ENCODE peak calls at places on chromosome 14, in four cellular contexts. Y, Q, H and F are unnamed samples. For H3K9me3 and H3K36me3, the result is how much of the 10 kb centered on the place peaks cover.

GRCh38 chr14:51869426-51870113 is 9.2 kb downstream of the GNG2 start:
- DNase-seq in Y (no peak), Q (peak), H (no peak), F (peak)

GRCh38 chr14:73774244-73774575 is 60.0 kb upstream of the PNMA1 start:
- DNase-seq in Y (no peak), H (no peak), Q (no peak), F (no peak)

GRCh38 chr14:51139221-51139681 is 44.3 kb upstream of the TRIM9 start:
- DNase-seq in Q (no peak), H (no peak), Y (no peak), F (no peak)

GRCh38 chr14:47917344-47917954 is 242.0 kb upstream of the MDGA2 start:
- DNase-seq in Q (no peak), H (no peak), Y (no peak), F (no peak)

GRCh38 chr14:26589998-26590397 is 7.8 kb downstream of the NOVA1 start:
- DNase-seq in Y (no peak), Q (no peak), H (no peak), F (no peak)

GRCh38 chr14:102749833-102750775 is 27.1 kb upstream of the TRAF3 start:
- DNase-seq in Q (no peak), Y (no peak), H (no peak), F (no peak)

GRCh38 chr14:84181072-84181471 is 1348.9 kb upstream of the FLRT2 start:
- DNase-seq in Y (no peak), H (no peak), Q (no peak), F (no peak)

GRCh38 chr14:96084796-96085195 is 45.6 kb downstream of the C14orf132 start:
- DNase-seq in H (no peak), Y (no peak), Q (no peak), F (no peak)

GRCh38 chr14:99325016-99325415 is 53.0 kb upstream of the BCL11B start:
- DNase-seq in H (no peak), Q (no peak), Y (no peak), F (no peak)

GRCh38 chr14:49919825-49920224 is 26.9 kb downstream of the ARF6 start:
- DNase-seq in Y (no peak), H (no peak), Q (no peak), F (no peak)

GRCh38 chr14:32078794-32079663 is 1.9 kb downstream of the ARHGAP5 start:
- DNase-seq in Y (no peak), H (no peak), Q (no peak), F (no peak)

GRCh38 chr14:69696633-69697557 is 70.0 kb upstream of the SRSF5 start:
- DNase-seq in Y (no peak), Q (no peak), H (no peak), F (no peak)

GRCh38 chr14:31819281-31819680 is 257.8 kb upstream of the ARHGAP5 start:
- DNase-seq in Y (no peak), Q (no peak), H (no peak), F (no peak)

GRCh38 chr14:62162998-62163589 is 400.9 kb downstream of the SNAPC1 start:
- DNase-seq in Q (no peak), H (no peak), Y (no peak), F (no peak)

GRCh38 chr14:95157987-95158712 is 821 bp upstream of the DICER1 start:
- DNase-seq in H (no peak), Q (no peak), Y (no peak), F (no peak)

GRCh38 chr14:99522457-99522891 is 41.3 kb downstream of the CCNK start:
- DNase-seq in H (peak), Q (no peak), Y (no peak), F (no peak)

GRCh38 chr14:58637391-58638230 is at the start of gene DACT1:
- DNase-seq in H (peak), Y (peak), Q (peak), F (peak)

GRCh38 chr14:101707285-101707842 is 54.1 kb upstream of the PPP2R5C start:
- DNase-seq in Q (peak), Y (no peak), H (no peak), F (no peak)

GRCh38 chr14:95070748-95071435 is 86.4 kb downstream of the DICER1 start:
- DNase-seq in Y (no peak), H (no peak), Q (no peak), F (no peak)

GRCh38 chr14:50677527-50678063 is 9.5 kb upstream of the SAV1 start:
- DNase-seq in H (no peak), Q (no peak), Y (no peak), F (no peak)

GRCh38 chr14:21382886-21383847 is 652 bp downstream of the SUPT16H start:
- DNase-seq in Y (peak), H (peak), Q (peak), F (peak)

GRCh38 chr14:43001729-43002128 is 1395.1 kb downstream of the LRFN5 start:
- DNase-seq in Y (no peak), Q (no peak), H (no peak), F (no peak)

GRCh38 chr14:43005807-43006206 is 1399.1 kb downstream of the LRFN5 start:
- DNase-seq in H (no peak), Y (no peak), Q (no peak), F (no peak)

GRCh38 chr14:43003845-43004244 is 1397.2 kb downstream of the LRFN5 start:
- DNase-seq in H (no peak), Y (no peak), Q (no peak), F (no peak)
- H3K9me3 ChIP-seq in H (under half), Y (under half), Q (under half), F (under half)

GRCh38 chr14:71730471-71730870 is 201.8 kb upstream of the RGS6 start:
- DNase-seq in Q (no peak), H (no peak), Y (no peak), F (no peak)
- H3K36me3 ChIP-seq in Q (under half), H (half or more), Y (half or more), F (under half)

GRCh38 chr14:106166650-106167204 is 640.3 kb downstream of the TMEM121 start:
- DNase-seq in Y (no peak), Q (no peak), H (no peak), F (no peak)
- H3K9me3 ChIP-seq in Y (under half), Q (under half), H (under half), F (under half)

DNA sequence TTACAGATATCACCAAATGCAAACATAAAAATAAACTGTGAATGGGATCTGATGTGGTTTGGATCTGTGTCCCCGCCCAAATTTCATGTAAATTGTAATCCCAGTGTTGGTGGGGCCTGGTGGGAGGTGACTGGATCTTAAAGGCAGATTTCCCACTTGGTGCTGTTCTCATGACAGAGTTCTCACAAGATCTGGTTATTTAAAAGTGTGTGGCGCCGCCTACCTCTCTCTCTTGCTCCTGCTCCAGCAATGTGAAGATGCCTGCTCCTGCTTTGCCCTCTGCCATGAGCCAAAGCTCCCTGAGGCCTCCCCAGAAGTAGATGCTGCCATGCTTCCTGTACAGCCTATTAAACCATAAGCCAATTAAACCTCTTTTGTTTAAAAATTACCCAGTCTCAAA is 47.8 kb downstream of the SLC25A21 start:
- DNase-seq in Y (no peak), H (no peak), Q (no peak), F (no peak)
- H3K36me3 ChIP-seq in Y (under half), H (under half), Q (under half), F (under half)

DNA sequence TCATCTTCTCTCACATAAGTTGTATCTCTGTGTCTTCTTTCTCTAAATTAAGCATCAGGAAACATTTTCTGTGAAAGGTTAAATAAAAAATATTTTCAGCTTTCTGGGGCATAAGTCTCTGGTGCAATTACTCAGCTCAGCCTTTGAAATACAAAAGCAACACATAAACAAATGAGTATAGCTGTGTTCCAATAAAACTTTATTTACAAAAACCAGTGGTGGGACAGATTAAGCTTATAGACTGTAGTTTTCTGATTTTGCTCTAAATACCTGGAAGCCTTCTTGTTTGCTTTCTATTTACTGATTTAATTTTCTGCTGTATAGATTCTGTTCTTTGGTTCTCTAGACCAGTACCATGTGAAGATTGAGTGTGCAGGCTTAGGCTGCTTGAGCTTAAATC is 655.1 kb downstream of the VRK1 start:
- DNase-seq in Q (no peak), Y (no peak), H (no peak), F (no peak)
- H3K9me3 ChIP-seq in Q (under half), Y (under half), H (under half), F (under half)

DNA sequence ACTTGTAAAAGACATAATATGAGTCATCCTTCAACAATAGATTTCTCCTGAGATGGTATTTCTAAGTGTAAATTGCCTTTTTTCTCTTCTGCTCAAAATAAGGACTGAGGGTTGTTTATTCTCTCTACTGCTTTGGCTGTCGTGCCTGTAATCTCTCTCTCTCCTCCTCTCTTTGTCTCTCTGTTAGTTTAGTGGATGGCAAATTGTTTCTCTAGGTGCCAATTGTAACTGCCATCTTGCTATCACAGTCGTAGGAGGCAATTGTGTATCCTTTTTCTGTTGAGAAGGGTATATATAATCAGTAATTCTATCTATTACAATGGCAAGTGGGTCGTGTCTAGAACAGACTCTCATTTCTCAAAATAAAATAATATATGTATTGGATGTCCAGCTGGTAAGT is 545.0 kb upstream of the FBXO33 start:
- DNase-seq in Q (no peak), Y (no peak), H (no peak), F (no peak)
- H3K36me3 ChIP-seq in Q (under half), Y (under half), H (under half), F (under half)

GRCh38 chr14:87261621-87262020 is 731.4 kb downstream of the GALC start:
- DNase-seq in Y (no peak), Q (no peak), H (no peak), F (no peak)

GRCh38 chr14:87260460-87260859 is 732.5 kb downstream of the GALC start:
- DNase-seq in Q (no peak), H (no peak), Y (no peak), F (no peak)

GRCh38 chr14:87268997-87269396 is 724.0 kb downstream of the GALC start:
- DNase-seq in Y (no peak), Q (no peak), H (no peak), F (no peak)

GRCh38 chr14:87264796-87265195 is 728.2 kb downstream of the GALC start:
- DNase-seq in H (no peak), Y (no peak), Q (no peak), F (no peak)

GRCh38 chr14:87264386-87264785 is 728.6 kb downstream of the GALC start:
- DNase-seq in Y (no peak), Q (no peak), H (no peak), F (no peak)
- H3K9me3 ChIP-seq in Y (under half), Q (under half), H (under half), F (under half)

DNA sequence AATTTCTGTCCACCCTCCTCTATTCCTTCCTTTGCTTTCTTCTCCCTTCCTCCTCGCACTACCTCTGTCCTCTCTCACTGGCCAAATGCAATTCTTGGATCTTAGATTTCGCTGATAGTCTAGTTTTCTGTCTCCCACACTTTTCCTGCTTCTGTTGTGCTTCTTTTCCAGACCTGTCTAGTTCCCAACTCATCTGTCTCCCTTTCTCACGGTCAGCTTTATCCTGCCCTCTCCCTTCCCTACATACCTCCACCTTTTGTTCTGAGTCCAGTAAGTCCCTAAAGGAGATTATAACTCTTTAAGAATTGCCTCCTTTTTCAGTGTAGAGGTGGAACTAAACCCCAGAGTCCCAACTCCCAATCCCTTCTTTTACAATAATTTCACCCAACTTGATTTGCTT is 880 bp upstream of the MMP14 start:
- DNase-seq in Y (no peak), Q (no peak), H (no peak), F (no peak)
- H3K36me3 ChIP-seq in Y (under half), Q (under half), H (under half), F (under half)

GRCh38 chr14:78448483-78449094 is 278.4 kb downstream of the NRXN3 start:
- DNase-seq in Y (peak), Q (no peak), H (no peak), F (no peak)

GRCh38 chr14:78440351-78440750 is 270.2 kb downstream of the NRXN3 start:
- DNase-seq in Y (no peak), Q (no peak), H (no peak), F (no peak)

GRCh38 chr14:78445275-78445674 is 275.1 kb downstream of the NRXN3 start:
- DNase-seq in Y (no peak), Q (no peak), H (no peak), F (no peak)

GRCh38 chr14:78446807-78447206 is 276.6 kb downstream of the NRXN3 start:
- DNase-seq in Y (no peak), Q (no peak), H (no peak), F (no peak)

DNA sequence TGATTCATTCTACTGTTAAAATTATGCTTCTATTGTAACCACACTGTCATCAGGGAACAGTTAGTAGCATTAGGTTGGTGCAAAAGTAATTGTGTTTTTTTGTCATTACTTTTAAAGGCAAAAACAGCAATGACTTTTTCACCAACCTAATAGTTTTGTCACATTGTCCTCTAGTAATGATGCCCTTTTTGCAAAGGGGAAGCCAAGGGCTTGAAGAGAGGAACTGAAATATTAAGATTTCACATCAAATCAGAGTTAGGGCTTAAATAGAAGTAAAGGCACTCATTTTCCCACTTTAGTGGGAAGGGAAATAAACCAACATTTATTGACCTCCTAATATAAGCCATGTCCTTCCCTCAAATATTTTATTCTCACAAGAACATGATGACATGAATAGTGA is 273.7 kb downstream of the NRXN3 start:
- DNase-seq in Y (no peak), H (no peak), Q (no peak), F (no peak)
- H3K9me3 ChIP-seq in Y (under half), H (under half), Q (under half), F (under half)